ENCODE peak calls at places on chromosomes 3 and 15, in ten cellular contexts. Z is D341Med; E is cortex of kidney; T is mesenchymal stem cell; Y is NCI-H345; N is hypothalamus; L is activated naive CD8-positive, alpha-beta T cell treated with anti-CD3 and anti-CD28 coated beads for 36 hours; A is foreskin fibroblast; I is T-helper 17 cell; H is erythroblast. V is an unnamed sample.
A peak's percentile ranks its signal among the peaks of the same experiment; 100 is the strongest.

GRCh38 chr3:112765531-112765930 is 81.1 kb downstream of the CD200R1L start:
- DNase-seq in E (no peak), H (no peak), N (no peak), Y (no peak), I (no peak), Z (no peak), A (no peak), T (no peak), L (no peak), V (no peak)

GRCh38 chr3:149657796-149658443 is at the start of gene WWTR1:
- DNase-seq in L (peak; percentile 33), H (peak; percentile 43), T (peak; percentile 96), E (peak; percentile 56), Z (peak; percentile 69), Y (peak; percentile 26), N (peak; percentile 78), A (peak; percentile 96), I (no peak), V (no peak)

GRCh38 chr15:32824777-32825176 is 107.0 kb downstream of the GREM1 start:
- DNase-seq in H (no peak), N (no peak), L (no peak), I (no peak), E (no peak), Z (no peak), A (peak; percentile 89), T (peak; percentile 75), Y (no peak), V (no peak)

GRCh38 chr3:32583708-32584107 is 13.1 kb upstream of the DYNC1LI1 start:
- DNase-seq in Z (no peak), I (no peak), Y (no peak), E (no peak), L (no peak), T (peak; percentile 50), A (peak; percentile 56), H (no peak), N (no peak), V (no peak)

GRCh38 chr15:65302061-65302460 is 2.4 kb upstream of the RNU5B-1 start:
- DNase-seq in L (no peak), A (no peak), Z (no peak), E (no peak), N (no peak), T (no peak), I (no peak), Y (no peak), H (no peak), V (no peak)

GRCh38 chr3:186180151-186180550 is 71.3 kb upstream of the ETV5 start:
- DNase-seq in L (no peak), T (no peak), Z (no peak), H (no peak), A (no peak), I (no peak), Y (no peak), E (no peak), N (no peak), V (no peak)

GRCh38 chr3:11544413-11545181 is 99.1 kb downstream of the VGLL4 start:
- DNase-seq in A (no peak), T (peak; percentile 67), I (no peak), N (no peak), E (no peak), Z (no peak), L (no peak), Y (no peak), H (peak; percentile 11), V (no peak)

GRCh38 chr15:62337934-62338333 is 172.8 kb upstream of the C2CD4B start:
- DNase-seq in I (no peak), Z (no peak), N (no peak), E (no peak), H (no peak), T (no peak), Y (no peak), L (no peak), A (no peak), V (no peak)

GRCh38 chr3:72412557-72412956 is 435.7 kb downstream of the SHQ1 start:
- DNase-seq in Z (no peak), T (no peak), Y (no peak), L (no peak), N (no peak), E (no peak), I (no peak), H (no peak), A (no peak), V (no peak)

GRCh38 chr3:176431073-176431472 is 766.2 kb downstream of the TBL1XR1 start:
- DNase-seq in T (no peak), I (no peak), N (no peak), H (no peak), Y (no peak), Z (no peak), L (no peak), E (no peak), A (no peak), V (no peak)

GRCh38 chr15:64917211-64917610 is 5.5 kb downstream of the ANKDD1A start:
- DNase-seq in Y (no peak), A (no peak), E (no peak), H (no peak), T (no peak), L (no peak), Z (no peak), I (no peak), N (no peak), V (no peak)

GRCh38 chr3:188553569-188553968 is 399.6 kb downstream of the LPP start:
- DNase-seq in Z (no peak), L (peak; percentile 3), H (no peak), E (no peak), N (no peak), A (no peak), T (peak; percentile 29), I (no peak), Y (no peak), V (no peak)

GRCh38 chr3:159892171-159892791 is 96.4 kb upstream of the IL12A start:
- DNase-seq in T (no peak), Z (no peak), Y (peak; percentile 20), L (no peak), N (no peak), I (no peak), H (no peak), E (no peak), A (no peak), V (no peak)

GRCh38 chr15:39886418-39886817 is 33.6 kb downstream of the GPR176 start:
- DNase-seq in A (no peak), L (no peak), Y (no peak), N (no peak), T (no peak), H (no peak), E (no peak), Z (no peak), I (no peak), V (no peak)

GRCh38 chr3:131453536-131453935 is 49.2 kb downstream of the MRPL3 start:
- DNase-seq in I (no peak), L (no peak), A (no peak), T (no peak), N (no peak), Z (no peak), H (no peak), E (no peak), Y (no peak), V (no peak)

GRCh38 chr3:118000219-118000618 is 1034.4 kb downstream of the IGSF11 start:
- DNase-seq in T (peak; percentile 31), N (no peak), Y (no peak), I (no peak), A (no peak), H (no peak), Z (no peak), L (no peak), E (no peak), V (no peak)

GRCh38 chr3:123229145-123229544 is 27.4 kb downstream of the SEC22A start:
- DNase-seq in A (no peak), E (no peak), L (no peak), T (peak; percentile 4), H (peak; percentile 27), I (no peak), Y (no peak), N (no peak), Z (no peak), V (no peak)

GRCh38 chr15:72766025-72766424 is 17.5 kb downstream of the ADPGK start:
- DNase-seq in H (no peak), L (no peak), A (no peak), T (no peak), E (no peak), Y (no peak), N (no peak), Z (no peak), I (no peak), V (no peak)